ENCODE peak calls at places on chromosomes 11 and 22, in four cellular contexts. One of them, this sample, is unnamed.

GRCh38 chr11:909406-909805 is 1.2 kb downstream of the CHID1 start:
- DNase-seq in mucosa of descending colon: no peak
- DNase-seq in NCI-H1417 treated with DMSO at 0.1 percent for 48 hours: no peak
- DNase-seq in neuronal stem cell: no peak
- DNase-seq in this sample: no peak

GRCh38 chr11:1652778-1653540 is 23.4 kb downstream of the KRTAP5-5 start:
- DNase-seq in NCI-H1417 treated with DMSO at 0.1 percent for 48 hours: no peak
- DNase-seq in mucosa of descending colon: peak; percentile 77
- DNase-seq in neuronal stem cell: peak; percentile 78
- DNase-seq in this sample: peak; percentile 93

GRCh38 chr11:34252015-34252414 is 105.8 kb downstream of the ABTB2 start:
- DNase-seq in mucosa of descending colon: no peak
- DNase-seq in NCI-H1417 treated with DMSO at 0.1 percent for 48 hours: no peak
- DNase-seq in neuronal stem cell: no peak
- DNase-seq in this sample: no peak

GRCh38 chr11:124194696-124195418 is 11.7 kb downstream of the OR10D3 start:
- DNase-seq in NCI-H1417 treated with DMSO at 0.1 percent for 48 hours: no peak
- DNase-seq in mucosa of descending colon: no peak
- DNase-seq in neuronal stem cell: peak; percentile 41
- DNase-seq in this sample: peak; percentile 49

GRCh38 chr11:1618231-1618630 is 3.7 kb downstream of the KRTAP5-4 start:
- DNase-seq in NCI-H1417 treated with DMSO at 0.1 percent for 48 hours: no peak
- DNase-seq in neuronal stem cell: no peak
- DNase-seq in mucosa of descending colon: no peak
- DNase-seq in this sample: no peak

GRCh38 chr11:33110083-33110482 is 51.2 kb downstream of the CSTF3 start:
- DNase-seq in NCI-H1417 treated with DMSO at 0.1 percent for 48 hours: no peak
- DNase-seq in mucosa of descending colon: no peak
- DNase-seq in neuronal stem cell: no peak
- DNase-seq in this sample: no peak

GRCh38 chr11:66264893-66265292 is 3.5 kb upstream of the RAB1B start:
- DNase-seq in NCI-H1417 treated with DMSO at 0.1 percent for 48 hours: no peak
- DNase-seq in neuronal stem cell: no peak
- DNase-seq in mucosa of descending colon: no peak
- DNase-seq in this sample: no peak

GRCh38 chr11:74011360-74012071 is 2.6 kb upstream of the UCP3 start:
- DNase-seq in neuronal stem cell: no peak
- DNase-seq in NCI-H1417 treated with DMSO at 0.1 percent for 48 hours: no peak
- DNase-seq in mucosa of descending colon: no peak
- DNase-seq in this sample: peak; percentile 67

GRCh38 chr11:72038491-72038890 is 39.8 kb downstream of the IL18BP start:
- DNase-seq in mucosa of descending colon: no peak
- DNase-seq in NCI-H1417 treated with DMSO at 0.1 percent for 48 hours: no peak
- DNase-seq in neuronal stem cell: no peak
- DNase-seq in this sample: no peak

GRCh38 chr11:17864478-17864941 is 129.9 kb downstream of the KCNC1 start:
- DNase-seq in neuronal stem cell: no peak
- DNase-seq in NCI-H1417 treated with DMSO at 0.1 percent for 48 hours: no peak
- DNase-seq in mucosa of descending colon: no peak
- DNase-seq in this sample: no peak

GRCh38 chr11:45450189-45450588 is 164.0 kb upstream of the SYT13 start:
- DNase-seq in mucosa of descending colon: no peak
- DNase-seq in neuronal stem cell: no peak
- DNase-seq in NCI-H1417 treated with DMSO at 0.1 percent for 48 hours: no peak
- DNase-seq in this sample: no peak

GRCh38 chr22:46251266-46251665 is 1.2 kb upstream of the CDPF1 start:
- DNase-seq in neuronal stem cell: no peak
- DNase-seq in mucosa of descending colon: no peak
- DNase-seq in NCI-H1417 treated with DMSO at 0.1 percent for 48 hours: no peak
- DNase-seq in this sample: no peak

GRCh38 chr11:66962247-66962646 is 4.1 kb upstream of the PC start:
- DNase-seq in mucosa of descending colon: no peak
- DNase-seq in neuronal stem cell: no peak
- DNase-seq in NCI-H1417 treated with DMSO at 0.1 percent for 48 hours: no peak
- DNase-seq in this sample: no peak